ENCODE peak calls at places on chromosomes 7 and 10, in five cellular contexts. One of them, this sample, is unnamed.

GRCh38 chr10:71419750-71420149 is 23.0 kb downstream of the CDH23 start:
- DNase-seq in neural progenitor cell: no peak
- DNase-seq in PC-3: no peak
- DNase-seq in HCT116: no peak
- DNase-seq in hepatocyte: no peak
- DNase-seq in this sample: no peak

GRCh38 chr7:55326079-55326847 is 38.9 kb upstream of the LANCL2 start:
- DNase-seq in neural progenitor cell: no peak
- DNase-seq in PC-3: no peak
- DNase-seq in HCT116: no peak
- DNase-seq in hepatocyte: no peak
- DNase-seq in this sample: no peak

GRCh38 chr10:100759331-100759730 is 13.9 kb downstream of the PAX2 start:
- DNase-seq in neural progenitor cell: peak
- DNase-seq in PC-3: no peak
- DNase-seq in HCT116: no peak
- DNase-seq in hepatocyte: no peak
- DNase-seq in this sample: no peak

GRCh38 chr10:75407716-75408511 is 6.3 kb upstream of the ZNF503 start:
- DNase-seq in neural progenitor cell: peak
- DNase-seq in PC-3: peak
- DNase-seq in HCT116: no peak
- DNase-seq in hepatocyte: peak
- DNase-seq in this sample: peak

GRCh38 chr10:131090761-131091661 is 220.5 kb downstream of the TCERG1L start:
- DNase-seq in neural progenitor cell: no peak
- DNase-seq in PC-3: no peak
- DNase-seq in HCT116: no peak
- DNase-seq in hepatocyte: no peak
- DNase-seq in this sample: no peak

GRCh38 chr10:43222296-43222695 is 44.6 kb downstream of the RASGEF1A start:
- DNase-seq in neural progenitor cell: no peak
- DNase-seq in PC-3: no peak
- DNase-seq in HCT116: no peak
- DNase-seq in hepatocyte: no peak
- DNase-seq in this sample: no peak

GRCh38 chr10:59903871-59904270 is 2.5 kb downstream of the CCDC6 start:
- DNase-seq in neural progenitor cell: no peak
- DNase-seq in PC-3: no peak
- DNase-seq in HCT116: no peak
- DNase-seq in hepatocyte: no peak
- DNase-seq in this sample: no peak

GRCh38 chr7:66039094-66039493 is 36.5 kb upstream of the ASL start:
- DNase-seq in neural progenitor cell: no peak
- DNase-seq in PC-3: no peak
- DNase-seq in HCT116: no peak
- DNase-seq in hepatocyte: no peak
- DNase-seq in this sample: no peak

GRCh38 chr7:142608630-142609029 is 140.6 kb upstream of the PRSS1 start:
- DNase-seq in neural progenitor cell: no peak
- DNase-seq in PC-3: no peak
- DNase-seq in HCT116: no peak
- DNase-seq in hepatocyte: no peak
- DNase-seq in this sample: no peak

GRCh38 chr7:103532955-103533354 is 86.9 kb upstream of the SLC26A5 start:
- DNase-seq in neural progenitor cell: no peak
- DNase-seq in PC-3: no peak
- DNase-seq in HCT116: no peak
- DNase-seq in hepatocyte: no peak
- DNase-seq in this sample: no peak

GRCh38 chr7:14902589-14902963 is at the start of gene DGKB:
- DNase-seq in neural progenitor cell: peak
- DNase-seq in PC-3: no peak
- DNase-seq in HCT116: no peak
- DNase-seq in hepatocyte: peak
- DNase-seq in this sample: peak

GRCh38 chr7:68429376-68430117 is 1168.7 kb upstream of the AUTS2 start:
- DNase-seq in neural progenitor cell: peak
- DNase-seq in PC-3: no peak
- DNase-seq in HCT116: no peak
- DNase-seq in hepatocyte: no peak
- DNase-seq in this sample: no peak

GRCh38 chr10:63157845-63158624 is 24.9 kb downstream of the NRBF2 start:
- DNase-seq in neural progenitor cell: peak
- DNase-seq in PC-3: peak
- DNase-seq in HCT116: peak
- DNase-seq in hepatocyte: peak
- DNase-seq in this sample: peak

GRCh38 chr7:147981072-147981813 is 609.3 kb upstream of the C7orf33 start:
- DNase-seq in neural progenitor cell: no peak
- DNase-seq in PC-3: no peak
- DNase-seq in HCT116: no peak
- DNase-seq in hepatocyte: no peak
- DNase-seq in this sample: no peak

GRCh38 chr7:74187915-74188675 is 13.9 kb downstream of the EIF4H start:
- DNase-seq in neural progenitor cell: no peak
- DNase-seq in PC-3: peak
- DNase-seq in HCT116: no peak
- DNase-seq in hepatocyte: no peak
- DNase-seq in this sample: no peak

GRCh38 chr7:92916751-92917369 is 80.5 kb upstream of the CDK6 start:
- DNase-seq in neural progenitor cell: peak
- DNase-seq in PC-3: peak
- DNase-seq in HCT116: peak
- DNase-seq in hepatocyte: no peak
- DNase-seq in this sample: peak

GRCh38 chr10:130652544-130652943 is 516.4 kb downstream of the GLRX3 start:
- DNase-seq in neural progenitor cell: no peak
- DNase-seq in PC-3: no peak
- DNase-seq in HCT116: no peak
- DNase-seq in hepatocyte: no peak
- DNase-seq in this sample: no peak

GRCh38 chr7:143463556-143463955 is 14.1 kb upstream of the TAS2R41 start:
- DNase-seq in neural progenitor cell: peak
- DNase-seq in PC-3: no peak
- DNase-seq in HCT116: no peak
- DNase-seq in hepatocyte: no peak
- DNase-seq in this sample: no peak

GRCh38 chr7:39421251-39421650 is 145.0 kb upstream of the YAE1 start:
- DNase-seq in neural progenitor cell: no peak
- DNase-seq in PC-3: peak
- DNase-seq in HCT116: no peak
- DNase-seq in hepatocyte: no peak
- DNase-seq in this sample: no peak
- TF ChIP-seq EZH2phosphoT487 in neural progenitor cell: no peak
- TF ChIP-seq EZH2phosphoT487 in PC-3: no peak
- TF ChIP-seq EZH2phosphoT487 in HCT116: no peak
- TF ChIP-seq EZH2phosphoT487 in hepatocyte: no peak
- TF ChIP-seq EZH2phosphoT487 in this sample: no peak

DNA sequence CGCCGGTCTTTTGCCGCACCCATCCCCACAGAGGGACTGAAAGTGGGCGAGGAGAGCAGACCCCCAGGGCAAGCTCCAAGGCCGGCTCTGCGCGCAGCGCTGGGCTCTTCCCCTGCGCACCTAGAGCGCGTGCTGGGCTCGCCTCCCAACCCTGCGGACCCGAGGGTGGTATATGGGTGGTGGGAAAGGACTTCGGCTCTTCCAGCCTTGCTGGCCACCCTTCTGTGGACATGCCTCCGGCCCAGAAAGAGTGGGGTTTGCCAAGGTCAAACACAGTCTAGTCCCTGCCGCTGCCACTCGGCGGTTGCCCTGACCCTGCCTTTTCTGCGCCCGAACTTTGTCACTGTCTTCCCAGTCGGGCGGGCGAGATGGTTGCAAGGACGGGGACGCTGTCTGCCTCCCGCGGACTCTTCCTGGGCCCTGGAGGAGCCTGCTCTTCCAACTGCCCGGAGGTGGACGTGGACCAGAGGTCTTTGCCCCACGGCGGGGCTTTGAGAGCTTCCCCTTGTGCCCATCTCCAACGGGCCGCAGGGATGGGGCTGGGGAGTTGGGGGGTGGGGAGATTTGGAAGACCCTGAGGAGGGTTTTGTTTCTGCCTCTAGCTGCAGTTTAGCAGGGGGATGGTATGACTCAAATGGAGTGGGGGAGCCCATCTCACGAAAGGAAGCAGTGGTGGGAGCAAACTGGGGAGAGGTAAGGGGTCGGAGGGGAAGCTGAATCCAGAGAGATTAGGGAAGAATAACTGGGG is 1.5 kb downstream of the ADCY1 start:
- DNase-seq in neural progenitor cell: no peak
- DNase-seq in PC-3: no peak
- DNase-seq in HCT116: no peak
- DNase-seq in hepatocyte: no peak
- DNase-seq in this sample: peak
- TF ChIP-seq EZH2 in neural progenitor cell: peak
- TF ChIP-seq EZH2 in PC-3: peak
- TF ChIP-seq EZH2 in HCT116: no peak
- TF ChIP-seq EZH2 in hepatocyte: no peak
- TF ChIP-seq EZH2 in this sample: no peak

DNA sequence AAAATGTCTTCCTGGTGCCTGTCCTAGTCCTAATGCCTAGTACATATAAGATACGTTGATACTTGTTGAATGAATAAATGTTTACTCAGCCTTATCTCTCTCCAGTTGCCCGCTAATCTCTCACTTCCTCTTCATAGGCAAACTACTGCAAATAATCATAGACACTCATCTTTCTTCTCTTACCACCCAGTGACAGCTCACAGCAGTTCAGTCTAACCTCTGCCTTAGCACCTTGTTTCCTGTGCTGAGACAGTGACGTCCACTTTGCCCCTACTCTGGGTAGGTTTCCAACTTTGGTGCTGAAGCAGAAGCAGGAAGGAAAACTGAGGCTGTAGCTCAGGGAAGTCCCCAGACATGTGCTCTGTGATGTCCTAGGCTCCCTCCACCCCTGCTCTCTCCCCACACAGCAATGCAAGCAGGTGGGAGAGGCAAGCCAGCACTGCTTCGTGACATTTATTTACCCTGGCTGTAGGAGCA is 45.5 kb upstream of the RHOBTB1 start:
- DNase-seq in neural progenitor cell: no peak
- DNase-seq in PC-3: peak
- DNase-seq in HCT116: no peak
- DNase-seq in hepatocyte: peak
- DNase-seq in this sample: no peak
- TF ChIP-seq EZH2phosphoT487 in neural progenitor cell: no peak
- TF ChIP-seq EZH2phosphoT487 in PC-3: no peak
- TF ChIP-seq EZH2phosphoT487 in HCT116: no peak
- TF ChIP-seq EZH2phosphoT487 in hepatocyte: no peak
- TF ChIP-seq EZH2phosphoT487 in this sample: no peak

DNA sequence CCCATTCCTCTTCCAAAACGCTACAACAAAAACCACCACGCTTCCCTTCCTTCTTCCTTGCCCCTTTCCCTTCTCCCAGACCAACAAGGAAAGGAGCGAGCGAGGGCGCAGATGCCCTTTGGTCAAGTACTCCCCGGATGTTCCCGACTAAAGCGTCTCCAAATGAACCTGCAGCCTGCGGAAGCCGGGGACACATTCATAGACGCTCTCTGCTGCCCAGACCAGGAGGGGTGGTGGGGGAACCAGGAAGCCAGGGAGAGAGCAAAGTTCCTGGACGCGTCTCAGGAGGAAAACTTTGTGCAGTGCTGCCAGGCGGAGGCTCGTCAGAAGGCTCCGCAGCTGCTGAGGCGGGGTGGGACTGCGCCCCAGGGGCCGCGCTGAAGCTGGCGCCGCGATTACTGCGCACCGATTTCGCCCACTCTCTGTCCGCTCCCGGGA is 754 bp downstream of the SEMA3D start:
- DNase-seq in neural progenitor cell: peak
- DNase-seq in PC-3: peak
- DNase-seq in HCT116: no peak
- DNase-seq in hepatocyte: peak
- DNase-seq in this sample: peak
- TF ChIP-seq EZH2 in neural progenitor cell: no peak
- TF ChIP-seq EZH2 in PC-3: no peak
- TF ChIP-seq EZH2 in HCT116: no peak
- TF ChIP-seq EZH2 in hepatocyte: no peak
- TF ChIP-seq EZH2 in this sample: no peak

DNA sequence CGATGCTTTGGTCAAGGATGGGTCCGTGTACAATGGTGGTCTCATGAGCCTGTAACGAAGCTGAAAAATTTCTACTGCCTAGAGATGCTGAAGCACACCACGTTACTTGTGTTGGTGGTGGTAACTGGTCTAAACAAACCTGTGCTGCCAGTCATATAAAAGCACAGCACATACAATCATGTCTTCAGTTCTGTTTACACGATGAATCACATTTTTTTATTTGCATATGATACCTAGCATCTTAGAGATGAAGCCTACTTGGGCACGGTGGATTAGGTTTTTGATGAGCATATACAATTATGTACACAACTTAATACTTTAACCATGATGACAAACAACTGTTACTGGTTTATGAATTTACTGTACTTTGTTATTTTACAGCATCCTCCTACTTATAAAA is 201.0 kb downstream of the ZMYND11 start:
- DNase-seq in neural progenitor cell: no peak
- DNase-seq in PC-3: peak
- DNase-seq in HCT116: no peak
- DNase-seq in hepatocyte: no peak
- DNase-seq in this sample: no peak
- TF ChIP-seq EZH2phosphoT487 in neural progenitor cell: no peak
- TF ChIP-seq EZH2phosphoT487 in PC-3: no peak
- TF ChIP-seq EZH2phosphoT487 in HCT116: no peak
- TF ChIP-seq EZH2phosphoT487 in hepatocyte: no peak
- TF ChIP-seq EZH2phosphoT487 in this sample: no peak

GRCh38 chr7:151254851-151255250 is 6.4 kb upstream of the SMARCD3 start:
- DNase-seq in neural progenitor cell: no peak
- DNase-seq in PC-3: no peak
- DNase-seq in HCT116: no peak
- DNase-seq in hepatocyte: no peak
- DNase-seq in this sample: no peak

GRCh38 chr7:151255390-151255789 is 6.9 kb upstream of the SMARCD3 start:
- DNase-seq in neural progenitor cell: no peak
- DNase-seq in PC-3: no peak
- DNase-seq in HCT116: no peak
- DNase-seq in hepatocyte: no peak
- DNase-seq in this sample: no peak

GRCh38 chr7:151254316-151254715 is 5.8 kb upstream of the SMARCD3 start:
- DNase-seq in neural progenitor cell: no peak
- DNase-seq in PC-3: no peak
- DNase-seq in HCT116: no peak
- DNase-seq in hepatocyte: no peak
- DNase-seq in this sample: no peak

GRCh38 chr7:151257990-151258389 is 9.5 kb upstream of the SMARCD3 start:
- DNase-seq in neural progenitor cell: no peak
- DNase-seq in PC-3: no peak
- DNase-seq in HCT116: no peak
- DNase-seq in hepatocyte: no peak
- DNase-seq in this sample: no peak

DNA sequence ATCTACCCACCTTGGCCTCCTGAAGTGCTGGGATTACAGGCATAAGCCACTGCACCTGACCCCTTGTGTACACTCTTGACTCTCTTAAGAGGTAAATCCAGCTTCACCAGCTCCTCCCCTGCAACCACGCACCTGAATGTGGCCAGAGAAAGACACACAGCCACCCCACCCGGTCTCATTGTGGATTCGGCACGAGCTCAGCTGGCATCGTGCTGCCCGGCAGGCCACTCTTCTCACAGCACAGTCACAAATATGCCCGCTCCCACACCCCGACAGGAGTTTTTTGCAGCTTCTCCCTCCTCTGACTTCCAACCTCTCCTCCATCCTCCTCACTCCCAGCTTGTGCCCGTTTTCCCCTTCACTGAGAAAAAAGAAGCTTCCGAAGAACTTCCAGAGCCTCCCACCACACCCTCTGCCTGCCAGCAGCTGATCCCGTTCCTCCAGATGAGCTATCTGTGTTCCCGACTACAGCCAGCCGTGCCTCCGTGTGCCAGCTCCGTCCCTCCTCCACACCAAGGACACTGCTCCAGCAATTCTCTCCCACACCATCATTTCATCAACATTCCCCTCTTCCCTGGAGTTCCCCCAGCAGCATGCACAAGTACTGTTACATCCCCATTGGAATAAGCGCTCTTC is 8.0 kb upstream of the SMARCD3 start:
- DNase-seq in neural progenitor cell: no peak
- DNase-seq in PC-3: no peak
- DNase-seq in HCT116: no peak
- DNase-seq in hepatocyte: no peak
- DNase-seq in this sample: no peak
- TF ChIP-seq EZH2 in neural progenitor cell: no peak
- TF ChIP-seq EZH2 in PC-3: no peak
- TF ChIP-seq EZH2 in HCT116: no peak
- TF ChIP-seq EZH2 in hepatocyte: no peak
- TF ChIP-seq EZH2 in this sample: no peak